ENCODE peak calls at places on chromosomes 16 and 17, in nine cellular contexts. One of them, this sample, is unnamed.

GRCh38 chr17:37180371-37180770 is 195.4 kb upstream of the C17orf78 start:
- DNase-seq in tibial artery: no peak
- DNase-seq in neural progenitor cell: no peak
- DNase-seq in hepatocyte: no peak
- DNase-seq in AG10803: no peak
- DNase-seq in fibroblast of villous mesenchyme: no peak
- DNase-seq in right atrium auricular region: no peak
- DNase-seq in fibroblast of the aortic adventitia: no peak
- DNase-seq in CD8-positive, alpha-beta T cell: no peak
- DNase-seq in this sample: no peak

GRCh38 chr17:77441130-77441920 is 300.6 kb downstream of the SEC14L1 start:
- DNase-seq in tibial artery: no peak
- DNase-seq in neural progenitor cell: no peak
- DNase-seq in hepatocyte: no peak
- DNase-seq in AG10803: no peak
- DNase-seq in fibroblast of villous mesenchyme: peak; percentile 86
- DNase-seq in right atrium auricular region: no peak
- DNase-seq in fibroblast of the aortic adventitia: no peak
- DNase-seq in CD8-positive, alpha-beta T cell: peak; percentile 55
- DNase-seq in this sample: no peak

GRCh38 chr17:32971171-32971570 is 20.5 kb upstream of the SPACA3 start:
- DNase-seq in tibial artery: no peak
- DNase-seq in neural progenitor cell: no peak
- DNase-seq in hepatocyte: no peak
- DNase-seq in AG10803: peak; percentile 34
- DNase-seq in fibroblast of villous mesenchyme: peak; percentile 82
- DNase-seq in right atrium auricular region: no peak
- DNase-seq in fibroblast of the aortic adventitia: peak; percentile 36
- DNase-seq in CD8-positive, alpha-beta T cell: no peak
- DNase-seq in this sample: no peak

GRCh38 chr17:75006653-75007052 is 5.8 kb upstream of the MRPL58 start:
- DNase-seq in tibial artery: no peak
- DNase-seq in neural progenitor cell: no peak
- DNase-seq in hepatocyte: no peak
- DNase-seq in AG10803: no peak
- DNase-seq in fibroblast of villous mesenchyme: no peak
- DNase-seq in right atrium auricular region: no peak
- DNase-seq in fibroblast of the aortic adventitia: no peak
- DNase-seq in CD8-positive, alpha-beta T cell: no peak
- DNase-seq in this sample: peak; percentile 56

GRCh38 chr17:48351916-48352332 is 78.1 kb downstream of the SKAP1 start:
- DNase-seq in tibial artery: no peak
- DNase-seq in neural progenitor cell: peak; percentile 34
- DNase-seq in hepatocyte: peak; percentile 36
- DNase-seq in AG10803: peak; percentile 59
- DNase-seq in fibroblast of villous mesenchyme: peak; percentile 59
- DNase-seq in right atrium auricular region: no peak
- DNase-seq in fibroblast of the aortic adventitia: peak; percentile 76
- DNase-seq in CD8-positive, alpha-beta T cell: no peak
- DNase-seq in this sample: no peak

GRCh38 chr17:30530346-30531025 is 53.3 kb downstream of the GOSR1 start:
- DNase-seq in tibial artery: no peak
- DNase-seq in neural progenitor cell: no peak
- DNase-seq in hepatocyte: no peak
- DNase-seq in AG10803: peak; percentile 59
- DNase-seq in fibroblast of villous mesenchyme: peak; percentile 30
- DNase-seq in right atrium auricular region: no peak
- DNase-seq in fibroblast of the aortic adventitia: peak; percentile 59
- DNase-seq in CD8-positive, alpha-beta T cell: no peak
- DNase-seq in this sample: no peak

GRCh38 chr16:7350801-7351200 is 18.2 kb downstream of the RBFOX1 start:
- DNase-seq in tibial artery: no peak
- DNase-seq in neural progenitor cell: no peak
- DNase-seq in hepatocyte: no peak
- DNase-seq in AG10803: no peak
- DNase-seq in fibroblast of villous mesenchyme: no peak
- DNase-seq in right atrium auricular region: no peak
- DNase-seq in fibroblast of the aortic adventitia: no peak
- DNase-seq in CD8-positive, alpha-beta T cell: no peak
- DNase-seq in this sample: no peak

GRCh38 chr17:71296005-71296404 is 824.8 kb upstream of the SOX9 start:
- DNase-seq in tibial artery: no peak
- DNase-seq in neural progenitor cell: no peak
- DNase-seq in hepatocyte: no peak
- DNase-seq in AG10803: no peak
- DNase-seq in fibroblast of villous mesenchyme: no peak
- DNase-seq in right atrium auricular region: no peak
- DNase-seq in fibroblast of the aortic adventitia: no peak
- DNase-seq in CD8-positive, alpha-beta T cell: no peak
- DNase-seq in this sample: no peak

GRCh38 chr16:90028985-90029384 is 9.7 kb upstream of the DBNDD1 start:
- DNase-seq in tibial artery: no peak
- DNase-seq in neural progenitor cell: no peak
- DNase-seq in hepatocyte: no peak
- DNase-seq in AG10803: no peak
- DNase-seq in fibroblast of villous mesenchyme: no peak
- DNase-seq in right atrium auricular region: no peak
- DNase-seq in fibroblast of the aortic adventitia: no peak
- DNase-seq in CD8-positive, alpha-beta T cell: no peak
- DNase-seq in this sample: no peak

GRCh38 chr17:2996208-2996855 is 67.1 kb downstream of the OR1D5 start:
- DNase-seq in tibial artery: peak; percentile 46
- DNase-seq in neural progenitor cell: no peak
- DNase-seq in hepatocyte: no peak
- DNase-seq in AG10803: peak; percentile 21
- DNase-seq in fibroblast of villous mesenchyme: peak; percentile 45
- DNase-seq in right atrium auricular region: no peak
- DNase-seq in fibroblast of the aortic adventitia: peak; percentile 36
- DNase-seq in CD8-positive, alpha-beta T cell: no peak
- DNase-seq in this sample: no peak

GRCh38 chr17:38351412-38352222 is at the start of gene SOCS7:
- DNase-seq in tibial artery: peak; percentile 89
- DNase-seq in neural progenitor cell: peak; percentile 96
- DNase-seq in hepatocyte: peak; percentile 96
- DNase-seq in AG10803: peak; percentile 87
- DNase-seq in fibroblast of villous mesenchyme: peak; percentile 94
- DNase-seq in right atrium auricular region: peak; percentile 87
- DNase-seq in fibroblast of the aortic adventitia: peak; percentile 86
- DNase-seq in CD8-positive, alpha-beta T cell: peak; percentile 80
- DNase-seq in this sample: peak; percentile 91

GRCh38 chr17:79075433-79075805 is 795 bp downstream of the ENGASE start:
- DNase-seq in tibial artery: no peak
- DNase-seq in neural progenitor cell: no peak
- DNase-seq in hepatocyte: no peak
- DNase-seq in AG10803: no peak
- DNase-seq in fibroblast of villous mesenchyme: peak; percentile 12
- DNase-seq in right atrium auricular region: no peak
- DNase-seq in fibroblast of the aortic adventitia: peak; percentile 5
- DNase-seq in CD8-positive, alpha-beta T cell: no peak
- DNase-seq in this sample: no peak

GRCh38 chr16:68275611-68276191 is 11.4 kb downstream of the SLC7A6 start:
- DNase-seq in tibial artery: no peak
- DNase-seq in neural progenitor cell: no peak
- DNase-seq in hepatocyte: no peak
- DNase-seq in AG10803: no peak
- DNase-seq in fibroblast of villous mesenchyme: no peak
- DNase-seq in right atrium auricular region: no peak
- DNase-seq in fibroblast of the aortic adventitia: no peak
- DNase-seq in CD8-positive, alpha-beta T cell: no peak
- DNase-seq in this sample: no peak

GRCh38 chr17:75404739-75405364 is 626 bp downstream of the GRB2 start:
- DNase-seq in tibial artery: no peak
- DNase-seq in neural progenitor cell: peak; percentile 68
- DNase-seq in hepatocyte: peak; percentile 45
- DNase-seq in AG10803: peak; percentile 21
- DNase-seq in fibroblast of villous mesenchyme: peak; percentile 55
- DNase-seq in right atrium auricular region: no peak
- DNase-seq in fibroblast of the aortic adventitia: peak; percentile 31
- DNase-seq in CD8-positive, alpha-beta T cell: peak; percentile 20
- DNase-seq in this sample: peak; percentile 51

GRCh38 chr17:77375917-77376651 is 235.3 kb downstream of the SEC14L1 start:
- DNase-seq in tibial artery: no peak
- DNase-seq in neural progenitor cell: peak; percentile 42
- DNase-seq in hepatocyte: peak; percentile 55
- DNase-seq in AG10803: peak; percentile 82
- DNase-seq in fibroblast of villous mesenchyme: peak; percentile 89
- DNase-seq in right atrium auricular region: no peak
- DNase-seq in fibroblast of the aortic adventitia: peak; percentile 54
- DNase-seq in CD8-positive, alpha-beta T cell: peak; percentile 34
- DNase-seq in this sample: no peak

DNA sequence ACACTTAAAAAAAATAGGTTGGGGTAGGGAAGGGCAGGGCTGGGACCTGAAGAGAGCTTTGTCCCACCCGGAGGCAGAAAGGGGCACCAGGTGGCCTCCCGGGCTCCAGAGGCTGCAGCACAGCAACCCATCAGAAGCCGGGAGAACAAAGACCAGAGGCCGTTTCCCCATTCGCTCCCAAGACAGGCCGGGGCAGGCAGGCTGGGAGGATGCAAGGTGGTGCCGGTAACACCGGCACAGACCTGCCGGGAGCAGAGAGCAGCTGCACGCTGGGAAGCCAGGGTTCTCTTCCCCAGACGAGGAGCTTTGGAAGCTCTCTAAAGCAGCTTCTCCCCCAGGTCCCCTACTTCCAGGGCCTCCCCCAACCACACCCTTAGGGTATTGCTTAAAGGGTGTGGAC is 5.6 kb downstream of the PPL start:
- DNase-seq in tibial artery: no peak
- DNase-seq in neural progenitor cell: no peak
- DNase-seq in hepatocyte: no peak
- DNase-seq in AG10803: no peak
- DNase-seq in fibroblast of villous mesenchyme: no peak
- DNase-seq in right atrium auricular region: no peak
- DNase-seq in fibroblast of the aortic adventitia: no peak
- DNase-seq in CD8-positive, alpha-beta T cell: no peak
- DNase-seq in this sample: no peak
- H3K4me3 ChIP-seq in tibial artery: no peak overlapping the region
- H3K4me3 ChIP-seq in neural progenitor cell: no peak overlapping the region
- H3K4me3 ChIP-seq in hepatocyte: no peak overlapping the region
- H3K4me3 ChIP-seq in AG10803: no peak overlapping the region
- H3K4me3 ChIP-seq in fibroblast of villous mesenchyme: no peak overlapping the region
- H3K4me3 ChIP-seq in right atrium auricular region: no peak overlapping the region
- H3K4me3 ChIP-seq in fibroblast of the aortic adventitia: no peak overlapping the region
- H3K4me3 ChIP-seq in CD8-positive, alpha-beta T cell: no peak overlapping the region
- H3K4me3 ChIP-seq in this sample: no peak overlapping the region

GRCh38 chr16:50747206-50747956 is 5.5 kb downstream of the CYLD start:
- DNase-seq in tibial artery: no peak
- DNase-seq in neural progenitor cell: no peak
- DNase-seq in hepatocyte: no peak
- DNase-seq in AG10803: no peak
- DNase-seq in fibroblast of villous mesenchyme: peak; percentile 11
- DNase-seq in right atrium auricular region: no peak
- DNase-seq in fibroblast of the aortic adventitia: peak; percentile 35
- DNase-seq in CD8-positive, alpha-beta T cell: no peak
- DNase-seq in this sample: peak; percentile 45
- TF ChIP-seq CTCF in tibial artery: peak; percentile 15
- TF ChIP-seq CTCF in neural progenitor cell: peak; percentile 44
- TF ChIP-seq CTCF in hepatocyte: peak; percentile 51
- TF ChIP-seq CTCF in AG10803: no peak
- TF ChIP-seq CTCF in fibroblast of villous mesenchyme: no peak
- TF ChIP-seq CTCF in right atrium auricular region: no peak
- TF ChIP-seq CTCF in fibroblast of the aortic adventitia: peak; percentile 12
- TF ChIP-seq CTCF in CD8-positive, alpha-beta T cell: peak; percentile 67
- TF ChIP-seq CTCF in this sample: peak; percentile 12

DNA sequence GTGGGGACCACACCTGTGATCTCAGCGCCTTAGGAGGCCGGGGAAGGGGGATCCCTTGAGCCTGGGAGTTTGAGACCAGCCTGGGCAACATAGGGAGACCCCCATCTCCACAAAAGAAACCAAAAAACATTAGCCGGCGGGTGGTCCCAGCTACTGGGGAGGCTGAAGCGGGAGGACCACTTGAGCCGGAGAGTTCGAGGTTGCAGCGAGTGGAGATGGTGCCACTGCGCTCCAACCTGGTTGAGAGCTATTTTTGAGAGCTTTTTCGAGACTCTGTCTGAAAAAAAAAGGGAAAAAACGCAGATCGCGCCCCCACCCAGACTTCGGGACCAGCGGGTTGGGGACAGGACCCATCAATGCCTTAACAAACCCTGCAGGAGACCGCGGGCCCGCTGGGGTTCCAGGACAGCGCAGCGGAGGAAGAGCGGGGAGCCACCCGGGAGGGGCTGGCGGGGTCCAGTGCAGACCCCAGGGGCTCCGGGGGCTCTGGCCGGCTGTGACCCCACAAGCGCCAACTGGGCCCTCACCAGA is 762 bp upstream of the BAIAP3 start:
- DNase-seq in tibial artery: no peak
- DNase-seq in neural progenitor cell: no peak
- DNase-seq in hepatocyte: no peak
- DNase-seq in AG10803: no peak
- DNase-seq in fibroblast of villous mesenchyme: no peak
- DNase-seq in right atrium auricular region: no peak
- DNase-seq in fibroblast of the aortic adventitia: no peak
- DNase-seq in CD8-positive, alpha-beta T cell: no peak
- DNase-seq in this sample: no peak
- H3K4me3 ChIP-seq in tibial artery: peak overlapping the region; percentile 35
- H3K4me3 ChIP-seq in neural progenitor cell: no peak overlapping the region
- H3K4me3 ChIP-seq in hepatocyte: no peak overlapping the region
- H3K4me3 ChIP-seq in AG10803: no peak overlapping the region
- H3K4me3 ChIP-seq in fibroblast of villous mesenchyme: no peak overlapping the region
- H3K4me3 ChIP-seq in right atrium auricular region: peak overlapping the region; percentile 57
- H3K4me3 ChIP-seq in fibroblast of the aortic adventitia: no peak overlapping the region
- H3K4me3 ChIP-seq in CD8-positive, alpha-beta T cell: no peak overlapping the region
- H3K4me3 ChIP-seq in this sample: no peak overlapping the region

DNA sequence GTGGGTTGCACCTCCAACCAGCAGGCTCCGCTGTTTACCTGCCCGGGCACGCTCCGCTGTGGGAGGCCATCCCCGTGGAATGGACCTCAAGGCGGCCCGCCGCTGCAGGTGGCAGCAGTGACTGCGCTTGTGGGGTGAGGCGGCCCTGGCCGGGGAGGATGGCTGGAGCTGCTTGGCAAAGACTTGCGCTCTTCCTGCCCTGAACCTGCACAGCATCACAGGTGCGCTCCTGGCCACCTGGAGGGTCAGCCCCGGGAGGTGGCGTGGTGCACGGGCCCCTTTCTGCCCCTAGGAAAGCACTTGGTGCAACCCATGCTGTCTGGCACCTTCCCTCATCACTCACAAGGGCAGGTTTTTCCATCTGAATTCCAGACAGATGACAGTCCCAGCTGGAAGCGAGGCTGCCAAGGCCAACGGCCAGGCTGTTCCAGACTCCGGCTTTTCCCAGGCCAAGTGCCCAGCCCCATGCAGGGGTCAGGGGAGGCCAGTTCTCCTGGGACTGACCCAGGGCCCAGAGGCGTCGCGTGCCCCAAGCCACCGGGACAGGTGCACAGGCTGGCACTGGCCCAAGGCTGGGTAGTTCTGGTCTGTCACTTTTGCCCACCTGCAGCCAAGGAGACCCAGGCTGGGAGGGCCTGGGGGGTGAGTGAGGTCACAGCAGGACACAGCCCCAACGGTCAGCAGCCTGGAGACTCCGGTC is 13.3 kb downstream of the UTS2R start:
- DNase-seq in tibial artery: peak; percentile 65
- DNase-seq in neural progenitor cell: no peak
- DNase-seq in hepatocyte: no peak
- DNase-seq in AG10803: peak; percentile 50
- DNase-seq in fibroblast of villous mesenchyme: no peak
- DNase-seq in right atrium auricular region: no peak
- DNase-seq in fibroblast of the aortic adventitia: peak; percentile 38
- DNase-seq in CD8-positive, alpha-beta T cell: no peak
- DNase-seq in this sample: no peak
- TF ChIP-seq CTCF in tibial artery: no peak
- TF ChIP-seq CTCF in neural progenitor cell: no peak
- TF ChIP-seq CTCF in hepatocyte: peak; percentile 5
- TF ChIP-seq CTCF in AG10803: no peak
- TF ChIP-seq CTCF in fibroblast of villous mesenchyme: no peak
- TF ChIP-seq CTCF in right atrium auricular region: no peak
- TF ChIP-seq CTCF in fibroblast of the aortic adventitia: no peak
- TF ChIP-seq CTCF in CD8-positive, alpha-beta T cell: no peak
- TF ChIP-seq CTCF in this sample: no peak

This sample was measured in HL-60.